ENCODE peak calls at places on chromosomes 13 and 19, in six cellular contexts. G is stimulated activated CD8-positive, alpha-beta memory T cell treated with anti-CD3 and anti-CD28 coated beads, Interleukin-4, amount 100 ng/mL, for 48 hours; E is body of pancreas; W is ELR; M is progenitor cell of endocrine pancreas; O is NCI-H2029. Z is an unnamed sample.

GRCh38 chr13:24027494-24027893 is 130.2 kb upstream of the C1QTNF9B start:
- DNase-seq in M (no peak), O (no peak), W (no peak), E (no peak), G (no peak), Z (no peak)

GRCh38 chr13:70959376-70959775 is 851.1 kb upstream of the KLHL1 start:
- DNase-seq in W (no peak), O (no peak), M (no peak), G (no peak), E (no peak), Z (no peak)

GRCh38 chr19:42152876-42153275 is 20.6 kb upstream of the POU2F2 start:
- DNase-seq in M (no peak), G (no peak), W (no peak), O (no peak), E (no peak), Z (no peak)

GRCh38 chr13:95556981-95557380 is 4.5 kb downstream of the CLDN10 start:
- DNase-seq in W (no peak), M (no peak), E (no peak), O (no peak), G (no peak), Z (no peak)

GRCh38 chr13:42279080-42279479 is 7.1 kb downstream of the AKAP11 start:
- DNase-seq in W (no peak), G (no peak), M (no peak), O (no peak), E (no peak), Z (no peak)

GRCh38 chr19:27776524-27776923 is 1436.4 kb downstream of the UQCRFS1 start:
- DNase-seq in O (no peak), M (no peak), G (no peak), W (no peak), E (no peak), Z (no peak)

GRCh38 chr13:48412100-48412556 is 785 bp downstream of the LPAR6 start:
- DNase-seq in O (no peak), G (no peak), W (peak), E (no peak), M (no peak), Z (no peak)

GRCh38 chr19:48318286-48318987 is 6.9 kb upstream of the EMP3 start:
- DNase-seq in E (no peak), W (no peak), G (no peak), M (no peak), O (no peak), Z (no peak)

GRCh38 chr13:75404721-75405120 is 77.2 kb downstream of the TBC1D4 start:
- DNase-seq in M (no peak), G (no peak), W (no peak), O (no peak), E (no peak), Z (no peak)

GRCh38 chr19:18605196-18605545 is 1.4 kb downstream of the CRLF1 start:
- DNase-seq in O (no peak), M (no peak), E (no peak), G (no peak), W (no peak), Z (no peak)

GRCh38 chr19:35925501-35925900 is 10.7 kb upstream of the LRFN3 start:
- DNase-seq in E (no peak), O (no peak), W (no peak), M (no peak), G (no peak), Z (no peak)

GRCh38 chr13:101514695-101515275 is 62.3 kb downstream of the ITGBL1 start:
- DNase-seq in E (peak), M (no peak), O (no peak), G (no peak), W (peak), Z (peak)

GRCh38 chr13:32261567-32261966 is 53.6 kb downstream of the ZAR1L start:
- DNase-seq in M (no peak), O (peak), W (peak), G (no peak), E (peak), Z (no peak)

GRCh38 chr19:4393947-4394590 is 6.3 kb downstream of the SH3GL1 start:
- DNase-seq in O (no peak), E (no peak), G (no peak), M (no peak), W (no peak), Z (no peak)

GRCh38 chr19:2652504-2653099 is 49.9 kb downstream of the GNG7 start:
- DNase-seq in G (no peak), M (no peak), W (no peak), E (no peak), O (no peak), Z (no peak)

GRCh38 chr13:84917252-84917878 is 881.9 kb downstream of the SLITRK6 start:
- DNase-seq in G (no peak), E (no peak), W (peak), M (no peak), O (no peak), Z (no peak)

GRCh38 chr13:51122868-51123267 is 11.8 kb upstream of the C13orf42 start:
- DNase-seq in E (no peak), W (no peak), G (peak), M (no peak), O (no peak), Z (no peak)

GRCh38 chr13:33490461-33491327 is 205.1 kb upstream of the STARD13 start:
- DNase-seq in O (no peak), G (no peak), E (no peak), M (no peak), W (no peak), Z (no peak)

GRCh38 chr13:46614582-46614981 is 61.6 kb downstream of the LRCH1 start:
- DNase-seq in W (no peak), O (no peak), G (no peak), M (no peak), E (no peak), Z (no peak)

GRCh38 chr19:18322318-18322758 is 538 bp downstream of the LSM4 start:
- DNase-seq in M (no peak), G (peak), W (peak), O (no peak), E (peak), Z (peak)

GRCh38 chr19:6409346-6409745 is 15.3 kb downstream of the KHSRP start:
- DNase-seq in E (no peak), W (no peak), M (no peak), G (no peak), O (no peak), Z (no peak)

GRCh38 chr13:77518266-77518665 is 17.2 kb upstream of the SCEL start:
- DNase-seq in E (no peak), M (no peak), W (no peak), O (no peak), G (no peak), Z (no peak)

GRCh38 chr19:13764821-13765394 is 586 bp downstream of the MRI1 start:
- DNase-seq in W (peak), M (no peak), E (peak), O (no peak), G (peak), Z (peak)

GRCh38 chr19:58317481-58318072 is 9.2 kb upstream of the ZSCAN22 start:
- DNase-seq in E (no peak), O (no peak), M (no peak), G (no peak), W (peak), Z (peak)

GRCh38 chr13:41610426-41610825 is 153.1 kb downstream of the RGCC start:
- DNase-seq in G (no peak), O (peak), E (no peak), M (no peak), W (peak), Z (no peak)

GRCh38 chr19:16566161-16566560 is 6.1 kb downstream of the SLC35E1 start:
- DNase-seq in E (peak), M (no peak), W (no peak), O (no peak), G (peak), Z (no peak)

GRCh38 chr19:10797541-10798256 is 38.3 kb downstream of the TMED1 start:
- DNase-seq in G (peak), E (no peak), W (no peak), O (no peak), M (no peak), Z (no peak)

GRCh38 chr19:2462635-2463421 is 6.1 kb upstream of the LMNB2 start:
- DNase-seq in G (no peak), W (peak), M (peak), O (peak), E (peak), Z (peak)

GRCh38 chr19:18450934-18451836 is 13.3 kb upstream of the ISYNA1 start:
- DNase-seq in W (peak), E (peak), G (peak), O (peak), M (peak), Z (peak)

GRCh38 chr13:41229356-41229755 is 34.0 kb downstream of the MTRF1 start:
- DNase-seq in E (no peak), W (no peak), G (no peak), O (no peak), M (no peak), Z (no peak)

GRCh38 chr13:99265823-99266426 is 7.7 kb upstream of the GPR18 start:
- DNase-seq in G (no peak), W (peak), M (no peak), E (no peak), O (peak), Z (no peak)

Z was measured in endothelial cell.